ENCODE peak calls at places on chromosomes 1 and 21, in four cellular contexts. D is T1000; C is effector CD8-positive, alpha-beta T cell; M is M059J. J is an unnamed sample.

GRCh38 chr1:28326980-28327379 is 1.9 kb upstream of the MED18 start:
- DNase-seq in M (peak), D (no peak), C (no peak), J (no peak)

GRCh38 chr1:109632671-109633346 is 13.2 kb downstream of the AMPD2 start:
- DNase-seq in D (no peak), C (no peak), M (no peak), J (no peak)

GRCh38 chr1:168709896-168710305 is 19.1 kb downstream of the DPT start:
- DNase-seq in D (no peak), C (no peak), M (peak), J (no peak)

GRCh38 chr1:184387069-184387870 is 441 bp downstream of the C1orf21 start:
- DNase-seq in D (no peak), M (peak), C (no peak), J (peak)

GRCh38 chr1:24391882-24392603 is 21.5 kb downstream of the STPG1 start:
- DNase-seq in C (peak), D (no peak), M (peak), J (no peak)

GRCh38 chr1:69991644-69992043 is 213.7 kb downstream of the LRRC40 start:
- DNase-seq in D (no peak), M (peak), C (no peak), J (no peak)

GRCh38 chr1:179142889-179143299 is 61.0 kb downstream of the TOR3A start:
- DNase-seq in D (peak), M (peak), C (no peak), J (no peak)

GRCh38 chr1:209545423-209545822 is 38.1 kb upstream of the CAMK1G start:
- DNase-seq in M (no peak), C (no peak), D (no peak), J (no peak)

GRCh38 chr1:173332026-173332425 is 124.9 kb upstream of the TNFSF4 start:
- DNase-seq in M (peak), D (no peak), C (no peak), J (no peak)

GRCh38 chr21:29487154-29487553 is 188.4 kb downstream of the BACH1 start:
- DNase-seq in D (no peak), C (no peak), M (no peak), J (no peak)

GRCh38 chr1:22053861-22054770 is 1.6 kb downstream of the CDC42 start:
- DNase-seq in C (no peak), D (no peak), M (no peak), J (no peak)

GRCh38 chr1:225253784-225254183 is 174.1 kb downstream of the LBR start:
- DNase-seq in C (no peak), D (no peak), M (peak), J (no peak)